ENCODE peak calls at places on chromosomes 5 and 9, in ten cellular contexts. One of them, this sample, is unnamed.

GRCh38 chr9:124468061-124468740 is 17.9 kb downstream of the ADGRD2 start:
- DNase-seq in lung: no peak
- DNase-seq in right lobe of liver: peak
- DNase-seq in A673: no peak
- DNase-seq in cardiac muscle cell: no peak
- DNase-seq in CD8-positive, alpha-beta T cell: no peak
- DNase-seq in RWPE2: peak
- DNase-seq in colonic mucosa: no peak
- DNase-seq in heart right ventricle: no peak
- DNase-seq in suprapubic skin: no peak
- DNase-seq in this sample: no peak

GRCh38 chr5:57566914-57567313 is 84.3 kb upstream of the ACTBL2 start:
- DNase-seq in heart right ventricle: no peak
- DNase-seq in suprapubic skin: no peak
- DNase-seq in cardiac muscle cell: no peak
- DNase-seq in colonic mucosa: no peak
- DNase-seq in right lobe of liver: no peak
- DNase-seq in CD8-positive, alpha-beta T cell: no peak
- DNase-seq in RWPE2: no peak
- DNase-seq in lung: no peak
- DNase-seq in A673: peak
- DNase-seq in this sample: no peak

GRCh38 chr5:150022163-150022540 is 21.6 kb downstream of the HMGXB3 start:
- DNase-seq in RWPE2: no peak
- DNase-seq in lung: no peak
- DNase-seq in right lobe of liver: no peak
- DNase-seq in cardiac muscle cell: no peak
- DNase-seq in heart right ventricle: peak
- DNase-seq in A673: peak
- DNase-seq in CD8-positive, alpha-beta T cell: no peak
- DNase-seq in suprapubic skin: no peak
- DNase-seq in colonic mucosa: no peak
- DNase-seq in this sample: no peak

GRCh38 chr9:133950206-133950915 is 41.8 kb downstream of the VAV2 start:
- DNase-seq in CD8-positive, alpha-beta T cell: peak
- DNase-seq in RWPE2: no peak
- DNase-seq in A673: no peak
- DNase-seq in colonic mucosa: no peak
- DNase-seq in right lobe of liver: peak
- DNase-seq in lung: no peak
- DNase-seq in suprapubic skin: no peak
- DNase-seq in cardiac muscle cell: no peak
- DNase-seq in heart right ventricle: peak
- DNase-seq in this sample: no peak

GRCh38 chr9:90103771-90104170 is 499.0 kb downstream of the GADD45G start:
- DNase-seq in RWPE2: no peak
- DNase-seq in lung: no peak
- DNase-seq in cardiac muscle cell: no peak
- DNase-seq in CD8-positive, alpha-beta T cell: no peak
- DNase-seq in colonic mucosa: no peak
- DNase-seq in suprapubic skin: no peak
- DNase-seq in right lobe of liver: no peak
- DNase-seq in heart right ventricle: no peak
- DNase-seq in A673: no peak
- DNase-seq in this sample: no peak

GRCh38 chr9:121599186-121599871 is 52.1 kb upstream of the DAB2IP start:
- DNase-seq in right lobe of liver: peak
- DNase-seq in suprapubic skin: no peak
- DNase-seq in heart right ventricle: peak
- DNase-seq in cardiac muscle cell: peak
- DNase-seq in lung: peak
- DNase-seq in CD8-positive, alpha-beta T cell: no peak
- DNase-seq in colonic mucosa: peak
- DNase-seq in RWPE2: no peak
- DNase-seq in A673: no peak
- DNase-seq in this sample: peak

GRCh38 chr5:36209664-36210063 is 32.1 kb downstream of the NADK2 start:
- DNase-seq in cardiac muscle cell: no peak
- DNase-seq in heart right ventricle: no peak
- DNase-seq in lung: no peak
- DNase-seq in CD8-positive, alpha-beta T cell: no peak
- DNase-seq in right lobe of liver: no peak
- DNase-seq in colonic mucosa: no peak
- DNase-seq in RWPE2: no peak
- DNase-seq in suprapubic skin: no peak
- DNase-seq in A673: no peak
- DNase-seq in this sample: no peak

GRCh38 chr5:180072556-180072955 is 997 bp upstream of the RNF130 start:
- DNase-seq in CD8-positive, alpha-beta T cell: peak
- DNase-seq in right lobe of liver: no peak
- DNase-seq in suprapubic skin: no peak
- DNase-seq in heart right ventricle: no peak
- DNase-seq in lung: no peak
- DNase-seq in RWPE2: no peak
- DNase-seq in cardiac muscle cell: no peak
- DNase-seq in A673: no peak
- DNase-seq in colonic mucosa: no peak
- DNase-seq in this sample: no peak

GRCh38 chr5:73605223-73606087 is 20.5 kb upstream of the ARHGEF28 start:
- DNase-seq in RWPE2: no peak
- DNase-seq in heart right ventricle: no peak
- DNase-seq in right lobe of liver: no peak
- DNase-seq in A673: no peak
- DNase-seq in suprapubic skin: no peak
- DNase-seq in cardiac muscle cell: no peak
- DNase-seq in colonic mucosa: peak
- DNase-seq in lung: no peak
- DNase-seq in CD8-positive, alpha-beta T cell: no peak
- DNase-seq in this sample: no peak

GRCh38 chr5:154298060-154298459 is 107.5 kb downstream of the GALNT10 start:
- DNase-seq in heart right ventricle: no peak
- DNase-seq in A673: no peak
- DNase-seq in cardiac muscle cell: no peak
- DNase-seq in suprapubic skin: no peak
- DNase-seq in lung: no peak
- DNase-seq in right lobe of liver: no peak
- DNase-seq in CD8-positive, alpha-beta T cell: no peak
- DNase-seq in RWPE2: no peak
- DNase-seq in colonic mucosa: no peak
- DNase-seq in this sample: no peak

GRCh38 chr9:85742630-85742928 is 825 bp upstream of the AGTPBP1 start:
- DNase-seq in right lobe of liver: no peak
- DNase-seq in lung: no peak
- DNase-seq in cardiac muscle cell: no peak
- DNase-seq in colonic mucosa: no peak
- DNase-seq in RWPE2: no peak
- DNase-seq in suprapubic skin: no peak
- DNase-seq in A673: no peak
- DNase-seq in heart right ventricle: no peak
- DNase-seq in CD8-positive, alpha-beta T cell: no peak
- DNase-seq in this sample: no peak

GRCh38 chr9:125475385-125475784 is 213.8 kb downstream of the GAPVD1 start:
- DNase-seq in suprapubic skin: no peak
- DNase-seq in RWPE2: no peak
- DNase-seq in A673: no peak
- DNase-seq in right lobe of liver: peak
- DNase-seq in cardiac muscle cell: no peak
- DNase-seq in heart right ventricle: peak
- DNase-seq in lung: peak
- DNase-seq in colonic mucosa: no peak
- DNase-seq in CD8-positive, alpha-beta T cell: no peak
- DNase-seq in this sample: no peak

GRCh38 chr9:1879501-1879900 is 135.6 kb upstream of the SMARCA2 start:
- DNase-seq in cardiac muscle cell: no peak
- DNase-seq in CD8-positive, alpha-beta T cell: no peak
- DNase-seq in suprapubic skin: no peak
- DNase-seq in heart right ventricle: no peak
- DNase-seq in right lobe of liver: no peak
- DNase-seq in colonic mucosa: no peak
- DNase-seq in lung: no peak
- DNase-seq in RWPE2: no peak
- DNase-seq in A673: no peak
- DNase-seq in this sample: no peak

GRCh38 chr9:73643379-73644013 is 491.8 kb downstream of the ANXA1 start:
- DNase-seq in lung: no peak
- DNase-seq in suprapubic skin: no peak
- DNase-seq in colonic mucosa: no peak
- DNase-seq in cardiac muscle cell: no peak
- DNase-seq in heart right ventricle: no peak
- DNase-seq in RWPE2: no peak
- DNase-seq in A673: no peak
- DNase-seq in right lobe of liver: no peak
- DNase-seq in CD8-positive, alpha-beta T cell: no peak
- DNase-seq in this sample: no peak
- H3K27ac ChIP-seq in lung: no peak
- H3K27ac ChIP-seq in suprapubic skin: no peak
- H3K27ac ChIP-seq in colonic mucosa: no peak
- H3K27ac ChIP-seq in cardiac muscle cell: no peak
- H3K27ac ChIP-seq in heart right ventricle: no peak
- H3K27ac ChIP-seq in RWPE2: peak
- H3K27ac ChIP-seq in A673: no peak
- H3K27ac ChIP-seq in right lobe of liver: no peak
- H3K27ac ChIP-seq in CD8-positive, alpha-beta T cell: no peak
- H3K27ac ChIP-seq in this sample: no peak

GRCh38 chr9:78238061-78239038 is 2.5 kb downstream of the CEP78 start:
- DNase-seq in A673: no peak
- DNase-seq in colonic mucosa: no peak
- DNase-seq in RWPE2: no peak
- DNase-seq in right lobe of liver: no peak
- DNase-seq in CD8-positive, alpha-beta T cell: no peak
- DNase-seq in heart right ventricle: no peak
- DNase-seq in cardiac muscle cell: no peak
- DNase-seq in lung: no peak
- DNase-seq in suprapubic skin: no peak
- DNase-seq in this sample: no peak

GRCh38 chr9:78236511-78236950 is 656 bp downstream of the CEP78 start:
- DNase-seq in lung: no peak
- DNase-seq in CD8-positive, alpha-beta T cell: no peak
- DNase-seq in A673: no peak
- DNase-seq in heart right ventricle: no peak
- DNase-seq in right lobe of liver: no peak
- DNase-seq in colonic mucosa: peak
- DNase-seq in suprapubic skin: no peak
- DNase-seq in cardiac muscle cell: no peak
- DNase-seq in RWPE2: no peak
- DNase-seq in this sample: no peak

GRCh38 chr9:78235771-78236510 is at the start of gene CEP78:
- DNase-seq in colonic mucosa: peak
- DNase-seq in CD8-positive, alpha-beta T cell: peak
- DNase-seq in right lobe of liver: peak
- DNase-seq in suprapubic skin: peak
- DNase-seq in RWPE2: peak
- DNase-seq in A673: peak
- DNase-seq in cardiac muscle cell: peak
- DNase-seq in heart right ventricle: peak
- DNase-seq in lung: peak
- DNase-seq in this sample: peak

GRCh38 chr9:78235296-78235770 is 542 bp upstream of the CEP78 start:
- DNase-seq in A673: no peak
- DNase-seq in right lobe of liver: no peak
- DNase-seq in lung: no peak
- DNase-seq in RWPE2: no peak
- DNase-seq in cardiac muscle cell: no peak
- DNase-seq in colonic mucosa: no peak
- DNase-seq in suprapubic skin: no peak
- DNase-seq in CD8-positive, alpha-beta T cell: no peak
- DNase-seq in heart right ventricle: no peak
- DNase-seq in this sample: no peak

GRCh38 chr9:78234810-78235209 is 1.1 kb upstream of the CEP78 start:
- DNase-seq in CD8-positive, alpha-beta T cell: no peak
- DNase-seq in RWPE2: no peak
- DNase-seq in heart right ventricle: no peak
- DNase-seq in A673: peak
- DNase-seq in lung: no peak
- DNase-seq in suprapubic skin: no peak
- DNase-seq in right lobe of liver: no peak
- DNase-seq in colonic mucosa: no peak
- DNase-seq in cardiac muscle cell: no peak
- DNase-seq in this sample: no peak
- H3K4me3 ChIP-seq in CD8-positive, alpha-beta T cell: no peak
- H3K4me3 ChIP-seq in RWPE2: peak
- H3K4me3 ChIP-seq in heart right ventricle: peak
- H3K4me3 ChIP-seq in A673: peak
- H3K4me3 ChIP-seq in lung: no peak
- H3K4me3 ChIP-seq in suprapubic skin: peak
- H3K4me3 ChIP-seq in right lobe of liver: peak
- H3K4me3 ChIP-seq in colonic mucosa: peak
- H3K4me3 ChIP-seq in cardiac muscle cell: peak
- H3K4me3 ChIP-seq in this sample: peak

GRCh38 chr5:86786955-86787354 is 169.2 kb downstream of the COX7C start:
- DNase-seq in lung: no peak
- DNase-seq in suprapubic skin: no peak
- DNase-seq in RWPE2: no peak
- DNase-seq in right lobe of liver: no peak
- DNase-seq in A673: no peak
- DNase-seq in CD8-positive, alpha-beta T cell: no peak
- DNase-seq in heart right ventricle: peak
- DNase-seq in colonic mucosa: no peak
- DNase-seq in cardiac muscle cell: peak
- DNase-seq in this sample: no peak
- H3K27ac ChIP-seq in lung: no peak
- H3K27ac ChIP-seq in suprapubic skin: no peak
- H3K27ac ChIP-seq in RWPE2: no peak
- H3K27ac ChIP-seq in right lobe of liver: no peak
- H3K27ac ChIP-seq in A673: no peak
- H3K27ac ChIP-seq in CD8-positive, alpha-beta T cell: no peak
- H3K27ac ChIP-seq in heart right ventricle: no peak
- H3K27ac ChIP-seq in colonic mucosa: no peak
- H3K27ac ChIP-seq in cardiac muscle cell: peak
- H3K27ac ChIP-seq in this sample: no peak

GRCh38 chr5:116572375-116573278 is 2.0 kb downstream of the SEMA6A start:
- DNase-seq in colonic mucosa: peak
- DNase-seq in right lobe of liver: peak
- DNase-seq in CD8-positive, alpha-beta T cell: no peak
- DNase-seq in RWPE2: no peak
- DNase-seq in heart right ventricle: peak
- DNase-seq in suprapubic skin: peak
- DNase-seq in A673: no peak
- DNase-seq in lung: no peak
- DNase-seq in cardiac muscle cell: peak
- DNase-seq in this sample: no peak

GRCh38 chr5:116574682-116575634 is at the start of gene SEMA6A:
- DNase-seq in A673: peak
- DNase-seq in cardiac muscle cell: peak
- DNase-seq in right lobe of liver: peak
- DNase-seq in colonic mucosa: peak
- DNase-seq in suprapubic skin: peak
- DNase-seq in heart right ventricle: peak
- DNase-seq in CD8-positive, alpha-beta T cell: no peak
- DNase-seq in lung: peak
- DNase-seq in RWPE2: peak
- DNase-seq in this sample: peak

GRCh38 chr5:116573617-116574431 is 799 bp downstream of the SEMA6A start:
- DNase-seq in cardiac muscle cell: peak
- DNase-seq in colonic mucosa: peak
- DNase-seq in RWPE2: no peak
- DNase-seq in suprapubic skin: peak
- DNase-seq in A673: no peak
- DNase-seq in lung: no peak
- DNase-seq in right lobe of liver: peak
- DNase-seq in heart right ventricle: peak
- DNase-seq in CD8-positive, alpha-beta T cell: no peak
- DNase-seq in this sample: no peak

GRCh38 chr5:116571568-116572321 is 2.9 kb downstream of the SEMA6A start:
- DNase-seq in RWPE2: no peak
- DNase-seq in lung: no peak
- DNase-seq in heart right ventricle: no peak
- DNase-seq in A673: no peak
- DNase-seq in colonic mucosa: peak
- DNase-seq in CD8-positive, alpha-beta T cell: no peak
- DNase-seq in cardiac muscle cell: peak
- DNase-seq in suprapubic skin: no peak
- DNase-seq in right lobe of liver: no peak
- DNase-seq in this sample: no peak

GRCh38 chr5:116573279-116573616 is 1.4 kb downstream of the SEMA6A start:
- DNase-seq in RWPE2: no peak
- DNase-seq in heart right ventricle: no peak
- DNase-seq in cardiac muscle cell: peak
- DNase-seq in suprapubic skin: no peak
- DNase-seq in colonic mucosa: peak
- DNase-seq in A673: no peak
- DNase-seq in right lobe of liver: peak
- DNase-seq in lung: no peak
- DNase-seq in CD8-positive, alpha-beta T cell: no peak
- DNase-seq in this sample: no peak
- H3K4me3 ChIP-seq in RWPE2: no peak
- H3K4me3 ChIP-seq in heart right ventricle: peak
- H3K4me3 ChIP-seq in cardiac muscle cell: peak
- H3K4me3 ChIP-seq in suprapubic skin: peak
- H3K4me3 ChIP-seq in colonic mucosa: peak
- H3K4me3 ChIP-seq in A673: peak
- H3K4me3 ChIP-seq in right lobe of liver: peak
- H3K4me3 ChIP-seq in lung: peak
- H3K4me3 ChIP-seq in CD8-positive, alpha-beta T cell: no peak
- H3K4me3 ChIP-seq in this sample: peak

This sample was measured in coronary artery.